ENCODE peak calls at places on chromosomes 1 and 21, in six cellular contexts. C is Karpas-422, Q is SK-N-SH, A is HCT116, J is PC-3, P is MM.1S. B is an unnamed sample. For H3K9me2 and H3K36me3, the result is how much of the 10 kb centered on the place peaks cover.

GRCh38 chr1:168488153-168488552 is 55.6 kb downstream of the XCL2 start:
- DNase-seq in C (no peak), Q (no peak), A (no peak), J (peak), P (no peak), B (peak)

GRCh38 chr21:40160911-40161310 is 293.7 kb downstream of the PCP4 start:
- DNase-seq in C (no peak), Q (no peak), A (no peak), J (no peak), P (no peak), B (no peak)

GRCh38 chr1:3910769-3911520 is 10.9 kb upstream of the C1orf174 start:
- DNase-seq in C (peak), Q (peak), A (peak), J (peak), P (peak), B (peak)

GRCh38 chr1:10152709-10153284 is 57.6 kb upstream of the KIF1B start:
- DNase-seq in C (peak), Q (peak), A (peak), J (peak), P (peak), B (peak)

GRCh38 chr21:27477321-27477720 is 510.4 kb upstream of the ADAMTS5 start:
- DNase-seq in C (no peak), Q (no peak), A (no peak), J (no peak), P (no peak), B (peak)

GRCh38 chr1:185581020-185581419 is 153.2 kb upstream of the HMCN1 start:
- DNase-seq in C (no peak), Q (no peak), A (no peak), J (no peak), P (no peak), B (no peak)

GRCh38 chr1:54965624-54966340 is 14.6 kb upstream of the TMEM61 start:
- DNase-seq in C (peak), Q (no peak), A (peak), J (peak), P (peak), B (peak)

GRCh38 chr1:7313081-7313546 is 458.0 kb upstream of the VAMP3 start:
- DNase-seq in C (no peak), Q (peak), A (no peak), J (no peak), P (no peak), B (peak)

GRCh38 chr1:246947255-246947654 is 15.5 kb upstream of the AHCTF1 start:
- DNase-seq in C (no peak), Q (no peak), A (no peak), J (peak), P (no peak), B (peak)

GRCh38 chr1:38246955-38247952 is 200.7 kb upstream of the POU3F1 start:
- DNase-seq in C (no peak), Q (no peak), A (no peak), J (peak), P (no peak), B (peak)

GRCh38 chr1:8061210-8061609 is 35.1 kb upstream of the ERRFI1 start:
- DNase-seq in C (no peak), Q (no peak), A (peak), J (peak), P (no peak), B (peak)

GRCh38 chr1:116910379-116911165 is 856 bp downstream of the PTGFRN start:
- DNase-seq in C (no peak), Q (peak), A (no peak), J (peak), P (no peak), B (peak)

GRCh38 chr21:46428286-46428685 is 30.4 kb upstream of the DIP2A start:
- DNase-seq in C (no peak), Q (no peak), A (no peak), J (no peak), P (no peak), B (no peak)

GRCh38 chr1:85276290-85277026 is at the start of gene BCL10:
- DNase-seq in C (peak), Q (peak), A (peak), J (peak), P (peak), B (peak)

GRCh38 chr1:225700889-225701465 is 48.1 kb upstream of the ENAH start:
- DNase-seq in C (no peak), Q (no peak), A (no peak), J (no peak), P (no peak), B (peak)

GRCh38 chr1:42973304-42973703 is 14.6 kb upstream of the SLC2A1 start:
- DNase-seq in C (peak), Q (no peak), A (no peak), J (peak), P (no peak), B (peak)

GRCh38 chr1:44217809-44218410 is 4.6 kb downstream of the DMAP1 start:
- DNase-seq in C (peak), Q (peak), A (peak), J (peak), P (peak), B (peak)

GRCh38 chr1:51316764-51317120 is 13.6 kb downstream of the TTC39A start:
- DNase-seq in C (no peak), Q (no peak), A (no peak), J (no peak), P (no peak), B (no peak)

GRCh38 chr1:32898958-32899357 is 2.2 kb downstream of the TMEM54 start:
- DNase-seq in C (no peak), Q (peak), A (no peak), J (no peak), P (no peak), B (no peak)

GRCh38 chr1:4001461-4001860 is 101.4 kb upstream of the C1orf174 start:
- DNase-seq in C (no peak), Q (no peak), A (no peak), J (no peak), P (no peak), B (no peak)

GRCh38 chr1:80392529-80392928 is 1386.0 kb upstream of the ADGRL4 start:
- DNase-seq in C (no peak), Q (no peak), A (no peak), J (peak), P (no peak), B (no peak)

GRCh38 chr1:243455760-243456651 is 200.2 kb downstream of the SDCCAG8 start:
- DNase-seq in C (no peak), Q (no peak), A (no peak), J (no peak), P (no peak), B (no peak)

GRCh38 chr1:79847715-79848114 is 841.2 kb upstream of the ADGRL4 start:
- DNase-seq in C (no peak), Q (no peak), A (no peak), J (no peak), P (no peak), B (no peak)

GRCh38 chr1:37465596-37466517 is 8.5 kb upstream of the ZC3H12A start:
- DNase-seq in C (no peak), Q (no peak), A (no peak), J (no peak), P (peak), B (peak)

DNA sequence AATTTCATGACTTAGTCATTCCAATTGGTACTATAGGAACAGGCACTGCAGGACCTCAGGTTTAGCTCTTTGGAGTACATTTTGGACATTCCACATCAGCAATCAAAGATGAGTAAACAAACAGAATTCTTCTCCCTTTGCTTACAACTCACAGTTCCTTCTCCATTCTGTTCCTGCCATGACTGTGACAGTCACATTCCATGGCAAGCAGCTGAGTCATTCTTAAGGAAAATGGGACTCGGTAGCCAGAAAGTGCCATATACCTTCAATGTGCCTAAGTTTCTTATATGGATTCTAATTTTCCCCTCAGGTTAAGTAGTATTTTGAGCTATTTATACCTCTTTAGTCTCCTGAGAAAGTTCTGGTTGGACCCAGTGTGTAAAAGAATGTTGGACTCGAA is 25.6 kb downstream of the CRCT1 start:
- DNase-seq in C (no peak), Q (no peak), A (no peak), J (no peak), P (no peak), B (no peak)
- H3K9me2 ChIP-seq in C (under half), Q (under half), A (under half), J (under half), P (under half), B (under half)

DNA sequence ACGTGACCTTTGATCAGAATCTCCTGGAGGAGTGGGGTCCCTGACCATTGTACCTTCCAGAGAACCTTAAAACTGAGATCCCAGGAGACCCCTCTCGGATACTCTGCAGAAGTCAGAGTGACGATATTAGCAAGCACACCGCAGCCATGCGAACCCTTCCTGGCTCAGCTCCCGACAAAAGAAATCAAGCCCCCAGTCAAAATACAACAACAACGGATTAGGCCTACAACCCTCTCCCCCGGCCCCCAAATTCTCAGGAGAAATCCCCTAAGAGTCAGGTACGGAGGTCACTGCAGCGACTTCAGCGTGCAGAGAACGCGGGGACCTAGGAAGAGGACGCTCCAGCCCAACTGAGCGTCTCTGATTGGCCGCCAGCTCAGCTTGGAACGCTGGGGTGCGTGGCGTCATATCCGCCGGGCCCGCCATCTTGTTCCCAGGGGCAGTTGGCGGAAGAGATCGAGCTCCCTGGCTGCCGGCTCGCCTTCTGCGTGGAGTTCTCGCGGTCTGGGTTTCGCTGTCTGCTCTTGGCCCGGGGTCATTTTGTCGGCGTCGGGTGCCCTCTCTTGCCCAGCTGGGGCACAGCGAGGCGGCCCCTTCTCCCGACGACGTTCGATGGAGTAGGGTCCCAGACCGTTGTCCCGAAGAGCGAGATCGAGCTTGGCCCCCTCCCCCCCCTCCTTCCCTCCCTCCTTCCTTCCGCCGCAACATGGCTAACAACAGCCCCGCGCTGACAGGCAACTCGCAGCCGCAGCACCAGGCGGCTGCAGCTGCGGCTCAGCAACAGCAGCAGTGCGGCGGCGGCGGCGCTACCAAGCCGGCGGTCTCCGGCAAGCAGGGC is at the start of gene PRPF38B:
- DNase-seq in C (peak), Q (peak), A (peak), J (peak), P (peak), B (peak)
- H3K9ac ChIP-seq in C (peak), Q (peak), A (peak), J (peak), P (peak), B (peak)

GRCh38 chr1:62343911-62344310 is 24.7 kb upstream of the KANK4 start:
- DNase-seq in C (no peak), Q (no peak), A (no peak), J (no peak), P (no peak), B (no peak)

GRCh38 chr1:62352387-62352786 is 33.2 kb upstream of the KANK4 start:
- DNase-seq in C (no peak), Q (no peak), A (no peak), J (no peak), P (no peak), B (no peak)

GRCh38 chr1:62353853-62354252 is 34.6 kb upstream of the KANK4 start:
- DNase-seq in C (no peak), Q (no peak), A (no peak), J (no peak), P (no peak), B (no peak)

GRCh38 chr1:62355095-62355494 is 35.9 kb upstream of the KANK4 start:
- DNase-seq in C (no peak), Q (peak), A (no peak), J (peak), P (no peak), B (peak)

GRCh38 chr1:62349470-62350233 is 30.4 kb upstream of the KANK4 start:
- DNase-seq in C (no peak), Q (no peak), A (no peak), J (no peak), P (no peak), B (no peak)
- H3K36me3 ChIP-seq in C (under half), Q (under half), A (under half), J (under half), P (under half), B (under half)

DNA sequence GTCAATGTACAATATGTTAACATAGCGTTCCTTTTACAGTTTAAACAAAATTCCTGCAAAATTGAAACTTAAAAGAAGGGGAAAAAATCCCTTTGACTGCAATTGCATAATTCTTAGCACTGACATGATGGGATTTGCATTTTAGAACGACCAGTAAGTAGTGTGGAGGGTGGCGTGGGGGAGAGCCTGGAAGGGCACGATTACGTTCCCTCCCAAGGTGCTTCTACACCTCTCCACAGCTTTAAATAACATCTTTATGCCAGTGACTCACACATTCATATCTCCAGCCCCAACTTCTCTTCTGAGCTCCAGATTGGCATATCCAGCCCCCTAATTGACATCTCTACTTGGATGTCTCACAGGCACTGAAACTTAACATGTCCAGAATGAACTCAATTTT is 64.3 kb downstream of the OLFML3 start:
- DNase-seq in C (no peak), Q (no peak), A (no peak), J (no peak), P (no peak), B (no peak)
- H3K9me2 ChIP-seq in C (under half), Q (under half), A (under half), J (under half), P (under half), B (under half)